ENCODE peak calls at places on chromosomes 2 and 18, in nine cellular contexts. One of them, this sample, is unnamed.

GRCh38 chr2:182445566-182445965 is 18.7 kb upstream of the PDE1A start:
- DNase-seq in SK-N-SH: no peak
- DNase-seq in GM23338: no peak
- DNase-seq in HepG2: no peak
- DNase-seq in K562: no peak
- DNase-seq in HCT116: no peak
- DNase-seq in HL-60: no peak
- DNase-seq in A549: no peak
- DNase-seq in GM12878: no peak
- DNase-seq in this sample: no peak

GRCh38 chr2:151774506-151774905 is 40.2 kb upstream of the NEB start:
- DNase-seq in HL-60: no peak
- DNase-seq in HepG2: no peak
- DNase-seq in A549: no peak
- DNase-seq in K562: no peak
- DNase-seq in GM23338: no peak
- DNase-seq in GM12878: no peak
- DNase-seq in SK-N-SH: no peak
- DNase-seq in HCT116: peak; percentile 13
- DNase-seq in this sample: no peak

GRCh38 chr18:30094556-30094955 is 948.0 kb downstream of the DSC3 start:
- DNase-seq in A549: no peak
- DNase-seq in HCT116: no peak
- DNase-seq in SK-N-SH: no peak
- DNase-seq in HepG2: no peak
- DNase-seq in K562: no peak
- DNase-seq in GM23338: peak; percentile 49
- DNase-seq in HL-60: no peak
- DNase-seq in GM12878: no peak
- DNase-seq in this sample: no peak

GRCh38 chr2:128372621-128373341 is 54.1 kb upstream of the HS6ST1 start:
- DNase-seq in SK-N-SH: no peak
- DNase-seq in HCT116: no peak
- DNase-seq in GM23338: no peak
- DNase-seq in A549: no peak
- DNase-seq in K562: no peak
- DNase-seq in HepG2: no peak
- DNase-seq in HL-60: no peak
- DNase-seq in GM12878: no peak
- DNase-seq in this sample: no peak

GRCh38 chr2:170966648-170967396 is 37.8 kb downstream of the GORASP2 start:
- DNase-seq in K562: peak; percentile 47
- DNase-seq in HL-60: no peak
- DNase-seq in HepG2: peak; percentile 53
- DNase-seq in A549: peak; percentile 61
- DNase-seq in GM12878: no peak
- DNase-seq in HCT116: no peak
- DNase-seq in SK-N-SH: peak; percentile 65
- DNase-seq in GM23338: peak; percentile 63
- DNase-seq in this sample: no peak

GRCh38 chr18:2191180-2191790 is 380.0 kb downstream of the METTL4 start:
- DNase-seq in HL-60: no peak
- DNase-seq in SK-N-SH: no peak
- DNase-seq in K562: no peak
- DNase-seq in HCT116: no peak
- DNase-seq in HepG2: no peak
- DNase-seq in A549: no peak
- DNase-seq in GM12878: no peak
- DNase-seq in GM23338: no peak
- DNase-seq in this sample: no peak

GRCh38 chr2:31079665-31080064 is 58.6 kb downstream of the GALNT14 start:
- DNase-seq in SK-N-SH: peak; percentile 58
- DNase-seq in K562: peak; percentile 34
- DNase-seq in A549: no peak
- DNase-seq in GM12878: no peak
- DNase-seq in HL-60: no peak
- DNase-seq in GM23338: peak; percentile 75
- DNase-seq in HCT116: no peak
- DNase-seq in HepG2: peak; percentile 16
- DNase-seq in this sample: no peak

GRCh38 chr18:3775996-3776395 is 326.0 kb downstream of the TGIF1 start:
- DNase-seq in HL-60: no peak
- DNase-seq in A549: no peak
- DNase-seq in GM12878: no peak
- DNase-seq in GM23338: no peak
- DNase-seq in HepG2: no peak
- DNase-seq in HCT116: no peak
- DNase-seq in SK-N-SH: no peak
- DNase-seq in K562: no peak
- DNase-seq in this sample: no peak

GRCh38 chr2:233798335-233799086 is 20.4 kb downstream of the MROH2A start:
- DNase-seq in HepG2: no peak
- DNase-seq in GM12878: no peak
- DNase-seq in SK-N-SH: no peak
- DNase-seq in A549: no peak
- DNase-seq in GM23338: no peak
- DNase-seq in HL-60: no peak
- DNase-seq in HCT116: no peak
- DNase-seq in K562: no peak
- DNase-seq in this sample: no peak

GRCh38 chr18:23918395-23919032 is 96.0 kb upstream of the TTC39C start:
- DNase-seq in A549: peak; percentile 46
- DNase-seq in HL-60: peak; percentile 68
- DNase-seq in GM23338: peak; percentile 95
- DNase-seq in HepG2: peak; percentile 55
- DNase-seq in K562: peak; percentile 53
- DNase-seq in HCT116: peak; percentile 42
- DNase-seq in SK-N-SH: peak; percentile 54
- DNase-seq in GM12878: no peak
- DNase-seq in this sample: peak; percentile 43

GRCh38 chr2:86256300-86256699 is 57.0 kb downstream of the MRPL35 start:
- DNase-seq in GM23338: peak; percentile 25
- DNase-seq in HCT116: no peak
- DNase-seq in HepG2: no peak
- DNase-seq in K562: no peak
- DNase-seq in SK-N-SH: no peak
- DNase-seq in HL-60: no peak
- DNase-seq in A549: no peak
- DNase-seq in GM12878: no peak
- DNase-seq in this sample: no peak

GRCh38 chr2:19982268-19982667 is 7.6 kb downstream of the WDR35 start:
- DNase-seq in GM12878: no peak
- DNase-seq in A549: no peak
- DNase-seq in HepG2: peak; percentile 12
- DNase-seq in K562: no peak
- DNase-seq in HL-60: no peak
- DNase-seq in SK-N-SH: no peak
- DNase-seq in HCT116: no peak
- DNase-seq in GM23338: no peak
- DNase-seq in this sample: no peak

GRCh38 chr2:161133366-161133765 is 26.9 kb upstream of the TANK start:
- DNase-seq in HCT116: no peak
- DNase-seq in A549: no peak
- DNase-seq in GM23338: no peak
- DNase-seq in SK-N-SH: no peak
- DNase-seq in K562: no peak
- DNase-seq in HL-60: no peak
- DNase-seq in HepG2: no peak
- DNase-seq in GM12878: no peak
- DNase-seq in this sample: no peak

DNA sequence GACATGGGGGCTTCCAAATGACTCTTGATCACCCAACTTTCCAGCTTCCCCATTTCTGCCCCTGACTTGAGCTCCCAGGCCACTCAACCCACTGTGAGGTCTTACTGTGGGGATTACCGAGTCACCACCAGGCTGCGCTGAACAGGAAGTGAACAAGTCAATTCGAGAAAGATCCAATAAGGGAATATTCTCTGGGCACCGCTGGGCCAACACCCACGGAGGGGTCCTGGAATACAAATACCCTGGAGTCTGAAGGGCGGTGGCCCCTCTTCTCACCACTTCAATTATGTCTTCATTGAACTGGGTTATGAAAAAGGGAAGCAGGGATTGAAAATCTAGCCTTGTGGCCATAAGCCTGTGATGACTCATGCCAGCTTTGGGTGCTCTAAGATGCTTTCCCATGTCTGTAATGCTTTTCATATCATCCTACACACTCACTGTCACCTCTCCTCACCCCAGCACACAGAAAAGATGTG is 37.7 kb downstream of the BCL11A start:
- DNase-seq in A549: no peak
- DNase-seq in GM23338: no peak
- DNase-seq in HCT116: no peak
- DNase-seq in HepG2: no peak
- DNase-seq in HL-60: peak; percentile 73
- DNase-seq in SK-N-SH: no peak
- DNase-seq in K562: no peak
- DNase-seq in GM12878: peak; percentile 90
- DNase-seq in this sample: no peak
- TF ChIP-seq CTCF in A549: no peak
- TF ChIP-seq CTCF in GM23338: no peak
- TF ChIP-seq CTCF in HCT116: no peak
- TF ChIP-seq CTCF in HepG2: no peak
- TF ChIP-seq CTCF in HL-60: no peak
- TF ChIP-seq CTCF in SK-N-SH: peak; percentile 53
- TF ChIP-seq CTCF in K562: no peak
- TF ChIP-seq CTCF in GM12878: no peak
- TF ChIP-seq CTCF in this sample: no peak

GRCh38 chr2:26998323-26998722 is 27.9 kb downstream of the MAPRE3 start:
- DNase-seq in K562: no peak
- DNase-seq in SK-N-SH: no peak
- DNase-seq in GM12878: no peak
- DNase-seq in HepG2: no peak
- DNase-seq in HL-60: no peak
- DNase-seq in HCT116: no peak
- DNase-seq in A549: no peak
- DNase-seq in GM23338: no peak
- DNase-seq in this sample: no peak

GRCh38 chr2:26997394-26997793 is 27.0 kb downstream of the MAPRE3 start:
- DNase-seq in GM12878: no peak
- DNase-seq in K562: no peak
- DNase-seq in SK-N-SH: no peak
- DNase-seq in HL-60: no peak
- DNase-seq in A549: no peak
- DNase-seq in HepG2: no peak
- DNase-seq in HCT116: no peak
- DNase-seq in GM23338: peak; percentile 12
- DNase-seq in this sample: no peak

GRCh38 chr2:26994975-26995374 is 24.5 kb downstream of the MAPRE3 start:
- DNase-seq in HepG2: no peak
- DNase-seq in HL-60: no peak
- DNase-seq in K562: no peak
- DNase-seq in HCT116: no peak
- DNase-seq in GM12878: no peak
- DNase-seq in SK-N-SH: no peak
- DNase-seq in GM23338: no peak
- DNase-seq in A549: no peak
- DNase-seq in this sample: no peak

GRCh38 chr2:26991717-26992116 is 21.3 kb downstream of the MAPRE3 start:
- DNase-seq in A549: no peak
- DNase-seq in K562: no peak
- DNase-seq in HCT116: no peak
- DNase-seq in GM12878: no peak
- DNase-seq in HepG2: peak; percentile 53
- DNase-seq in HL-60: no peak
- DNase-seq in SK-N-SH: no peak
- DNase-seq in GM23338: no peak
- DNase-seq in this sample: no peak

GRCh38 chr2:26993768-26994167 is 23.3 kb downstream of the MAPRE3 start:
- DNase-seq in SK-N-SH: no peak
- DNase-seq in HCT116: no peak
- DNase-seq in A549: no peak
- DNase-seq in GM12878: no peak
- DNase-seq in HepG2: no peak
- DNase-seq in HL-60: no peak
- DNase-seq in K562: no peak
- DNase-seq in GM23338: peak; percentile 37
- DNase-seq in this sample: no peak
- TF ChIP-seq REST in SK-N-SH: peak; percentile 95
- TF ChIP-seq REST in HCT116: peak; percentile 71
- TF ChIP-seq REST in A549: peak; percentile 92
- TF ChIP-seq REST in GM12878: peak; percentile 81
- TF ChIP-seq REST in HepG2: peak; percentile 95
- TF ChIP-seq REST in HL-60: peak; percentile 95
- TF ChIP-seq REST in K562: peak; percentile 95
- TF ChIP-seq REST in GM23338: peak; percentile 73
- TF ChIP-seq REST in this sample: peak; percentile 77

GRCh38 chr2:208244422-208244821 is 10.4 kb downstream of the IDH1 start:
- DNase-seq in K562: no peak
- DNase-seq in SK-N-SH: no peak
- DNase-seq in HepG2: no peak
- DNase-seq in A549: no peak
- DNase-seq in HL-60: no peak
- DNase-seq in GM23338: no peak
- DNase-seq in HCT116: no peak
- DNase-seq in GM12878: no peak
- DNase-seq in this sample: no peak

GRCh38 chr2:208248601-208249000 is 6.3 kb downstream of the IDH1 start:
- DNase-seq in HL-60: no peak
- DNase-seq in SK-N-SH: no peak
- DNase-seq in GM23338: no peak
- DNase-seq in HCT116: no peak
- DNase-seq in A549: no peak
- DNase-seq in HepG2: no peak
- DNase-seq in K562: no peak
- DNase-seq in GM12878: no peak
- DNase-seq in this sample: no peak

GRCh38 chr2:208249241-208249640 is 5.6 kb downstream of the IDH1 start:
- DNase-seq in GM23338: no peak
- DNase-seq in GM12878: no peak
- DNase-seq in SK-N-SH: no peak
- DNase-seq in K562: no peak
- DNase-seq in HL-60: no peak
- DNase-seq in HCT116: no peak
- DNase-seq in HepG2: no peak
- DNase-seq in A549: no peak
- DNase-seq in this sample: no peak

GRCh38 chr2:208250401-208250800 is 4.5 kb downstream of the IDH1 start:
- DNase-seq in SK-N-SH: no peak
- DNase-seq in HCT116: no peak
- DNase-seq in K562: no peak
- DNase-seq in HL-60: peak; percentile 50
- DNase-seq in GM23338: no peak
- DNase-seq in HepG2: no peak
- DNase-seq in A549: no peak
- DNase-seq in GM12878: no peak
- DNase-seq in this sample: no peak

GRCh38 chr2:208245746-208246145 is 9.1 kb downstream of the IDH1 start:
- DNase-seq in K562: no peak
- DNase-seq in GM12878: no peak
- DNase-seq in HepG2: no peak
- DNase-seq in HCT116: no peak
- DNase-seq in A549: no peak
- DNase-seq in HL-60: no peak
- DNase-seq in GM23338: no peak
- DNase-seq in SK-N-SH: no peak
- DNase-seq in this sample: no peak
- H3K27ac ChIP-seq in K562: no peak overlapping the region
- H3K27ac ChIP-seq in GM12878: no peak overlapping the region
- H3K27ac ChIP-seq in HepG2: no peak overlapping the region
- H3K27ac ChIP-seq in HCT116: no peak overlapping the region
- H3K27ac ChIP-seq in A549: no peak overlapping the region
- H3K27ac ChIP-seq in HL-60: no peak overlapping the region
- H3K27ac ChIP-seq in GM23338: no peak overlapping the region
- H3K27ac ChIP-seq in SK-N-SH: no peak overlapping the region
- H3K27ac ChIP-seq in this sample: no peak overlapping the region

GRCh38 chr2:97748397-97748796 is 35.0 kb downstream of the ZAP70 start:
- DNase-seq in HepG2: peak; percentile 67
- DNase-seq in K562: peak; percentile 75
- DNase-seq in HCT116: no peak
- DNase-seq in HL-60: peak; percentile 91
- DNase-seq in SK-N-SH: peak; percentile 68
- DNase-seq in GM12878: no peak
- DNase-seq in A549: peak; percentile 51
- DNase-seq in GM23338: peak; percentile 88
- DNase-seq in this sample: no peak
- TF ChIP-seq CTCF in HepG2: peak; percentile 84
- TF ChIP-seq CTCF in K562: peak; percentile 85
- TF ChIP-seq CTCF in HCT116: peak; percentile 49
- TF ChIP-seq CTCF in HL-60: peak; percentile 38
- TF ChIP-seq CTCF in SK-N-SH: peak; percentile 41
- TF ChIP-seq CTCF in GM12878: peak; percentile 40
- TF ChIP-seq CTCF in A549: peak; percentile 39
- TF ChIP-seq CTCF in GM23338: peak; percentile 75
- TF ChIP-seq CTCF in this sample: peak; percentile 65